ENCODE peak calls at places on chromosomes 16 and 17, in ten cellular contexts. D, J, N, I, M, C, K, L, Y and F are unnamed samples.

GRCh38 chr17:75693500-75694481 is 26.7 kb downstream of the SAP30BP start:
- DNase-seq in D (no peak), J (peak), N (no peak), I (peak), M (peak), C (no peak), K (no peak), L (no peak), Y (no peak), F (peak)

GRCh38 chr16:87959391-87959968 is 8.2 kb downstream of the BANP start:
- DNase-seq in D (no peak), J (no peak), N (no peak), I (no peak), M (no peak), C (no peak), K (no peak), L (no peak), Y (no peak), F (no peak)

GRCh38 chr17:29158096-29158495 is 22.1 kb downstream of the MYO18A start:
- DNase-seq in D (no peak), J (no peak), N (no peak), I (no peak), M (no peak), C (no peak), K (no peak), L (no peak), Y (no peak), F (no peak)

GRCh38 chr16:66402166-66402565 is 24.9 kb upstream of the BEAN1 start:
- DNase-seq in D (no peak), J (no peak), N (no peak), I (no peak), M (no peak), C (no peak), K (no peak), L (no peak), Y (no peak), F (no peak)

GRCh38 chr16:69328854-69329316 is 1.5 kb downstream of the PDF start:
- DNase-seq in D (no peak), J (no peak), N (no peak), I (no peak), M (no peak), C (no peak), K (no peak), L (no peak), Y (no peak), F (peak)

GRCh38 chr16:84518804-84519341 is 14.4 kb upstream of the MEAK7 start:
- DNase-seq in D (no peak), J (no peak), N (no peak), I (no peak), M (no peak), C (peak), K (no peak), L (no peak), Y (peak), F (no peak)

GRCh38 chr17:2396568-2397246 is 4.2 kb downstream of the MNT start:
- DNase-seq in D (peak), J (peak), N (peak), I (peak), M (peak), C (peak), K (peak), L (no peak), Y (peak), F (peak)

GRCh38 chr16:3580271-3580670 is 3.1 kb upstream of the NLRC3 start:
- DNase-seq in D (no peak), J (no peak), N (peak), I (no peak), M (no peak), C (no peak), K (no peak), L (no peak), Y (no peak), F (peak)

GRCh38 chr17:17090642-17091103 is 48.4 kb downstream of the MPRIP start:
- DNase-seq in D (no peak), J (no peak), N (no peak), I (no peak), M (no peak), C (peak), K (no peak), L (no peak), Y (no peak), F (no peak)

GRCh38 chr17:1783271-1783670 is 21.4 kb downstream of the SERPINF1 start:
- DNase-seq in D (no peak), J (no peak), N (no peak), I (no peak), M (no peak), C (no peak), K (no peak), L (no peak), Y (no peak), F (no peak)

GRCh38 chr17:38881600-38882191 is 11.8 kb downstream of the LASP1 start:
- DNase-seq in D (no peak), J (no peak), N (no peak), I (peak), M (no peak), C (peak), K (no peak), L (no peak), Y (no peak), F (peak)

GRCh38 chr17:70871180-70871818 is 702.0 kb downstream of the KCNJ2 start:
- DNase-seq in D (no peak), J (no peak), N (no peak), I (no peak), M (no peak), C (no peak), K (no peak), L (no peak), Y (no peak), F (no peak)